ENCODE peak calls at places on chromosome 21, in six cellular contexts. Z, O, K, T, X and J are unnamed samples.
A peak's percentile ranks its signal among the peaks of the same experiment; 100 is the strongest.

GRCh38 chr21:41857771-41858300 is 21.3 kb downstream of the PRDM15 start:
- DNase-seq in Z (no peak), O (no peak), K (no peak), T (no peak), X (no peak), J (no peak)

GRCh38 chr21:35528109-35529042 is 479.3 kb upstream of the RUNX1 start:
- DNase-seq in Z (peak; percentile 50), O (no peak), K (no peak), T (no peak), X (peak; percentile 26), J (peak; percentile 19)

GRCh38 chr21:30268608-30269197 is 14.0 kb downstream of the KRTAP24-1 start:
- DNase-seq in Z (no peak), O (no peak), K (no peak), T (no peak), X (no peak), J (peak; percentile 5)

GRCh38 chr21:23402929-23403520 is 2204.3 kb downstream of the MRPL39 start:
- DNase-seq in Z (no peak), O (no peak), K (no peak), T (peak; percentile 61), X (no peak), J (no peak)

GRCh38 chr21:45227735-45228134 is 60.0 kb downstream of the POFUT2 start:
- DNase-seq in Z (no peak), O (no peak), K (no peak), T (no peak), X (no peak), J (no peak)

GRCh38 chr21:25638634-25639166 is 358 bp upstream of the JAM2 start:
- DNase-seq in Z (no peak), O (no peak), K (no peak), T (no peak), X (peak; percentile 61), J (peak; percentile 51)

GRCh38 chr21:15788847-15789548 is 59.2 kb downstream of the USP25 start:
- DNase-seq in Z (no peak), O (no peak), K (no peak), T (no peak), X (no peak), J (no peak)

GRCh38 chr21:46253610-46254124 is 25.1 kb upstream of the LSS start:
- DNase-seq in Z (no peak), O (no peak), K (no peak), T (no peak), X (no peak), J (no peak)

GRCh38 chr21:36908260-36908908 is 58.1 kb downstream of the HLCS start:
- DNase-seq in Z (no peak), O (no peak), K (no peak), T (no peak), X (no peak), J (no peak)